ENCODE peak calls at places on chromosomes 13 and 19, in four cellular contexts. D is H1, S is GM12878, E is HepG2. W is an unnamed sample.

GRCh38 chr13:93309886-93310520 is 83.4 kb downstream of the GPC6 start:
- DNase-seq in D (no peak), S (no peak), E (peak), W (no peak)

GRCh38 chr19:1098177-1099051 is 3.2 kb upstream of the POLR2E start:
- DNase-seq in D (no peak), S (no peak), E (peak), W (no peak)

GRCh38 chr19:45076029-45076850 is at the start of gene ZNF296:
- DNase-seq in D (no peak), S (no peak), E (peak), W (peak)

GRCh38 chr13:110323986-110324749 is 17.1 kb downstream of the COL4A2 start:
- DNase-seq in D (no peak), S (no peak), E (no peak), W (no peak)

GRCh38 chr19:19488875-19489690 is 26.3 kb downstream of the TSSK6 start:
- DNase-seq in D (peak), S (peak), E (peak), W (peak)

GRCh38 chr13:47661076-47661475 is 340.0 kb downstream of the SUCLA2 start:
- DNase-seq in D (no peak), S (no peak), E (no peak), W (no peak)

GRCh38 chr13:71464673-71465072 is 402.3 kb downstream of the DACH1 start:
- DNase-seq in D (no peak), S (no peak), E (no peak), W (no peak)

GRCh38 chr13:108003626-108004025 is 211.7 kb downstream of the LIG4 start:
- DNase-seq in D (no peak), S (no peak), E (no peak), W (no peak)

GRCh38 chr19:1408300-1409203 is 1.2 kb downstream of the DAZAP1 start:
- DNase-seq in D (no peak), S (no peak), E (no peak), W (no peak)

GRCh38 chr13:27508802-27509201 is 58.4 kb upstream of the MTIF3 start:
- DNase-seq in D (no peak), S (no peak), E (no peak), W (no peak)

GRCh38 chr13:50955212-50955611 is 45.6 kb downstream of the RNASEH2B start:
- DNase-seq in D (no peak), S (no peak), E (no peak), W (no peak)

GRCh38 chr19:39077323-39077722 is 6.8 kb upstream of the ACP7 start:
- DNase-seq in D (no peak), S (no peak), E (no peak), W (no peak)

GRCh38 chr13:28657784-28658538 is 969 bp upstream of the POMP start:
- DNase-seq in D (no peak), S (peak), E (no peak), W (no peak)

GRCh38 chr13:54210397-54211050 is 1181.9 kb downstream of the OLFM4 start:
- DNase-seq in D (no peak), S (no peak), E (no peak), W (no peak)

GRCh38 chr13:58992478-58993042 is 1171.2 kb downstream of the DIAPH3 start:
- DNase-seq in D (no peak), S (peak), E (no peak), W (no peak)

GRCh38 chr13:50463662-50464061 is 379.8 kb downstream of the DLEU7 start:
- DNase-seq in D (no peak), S (no peak), E (no peak), W (no peak)

GRCh38 chr13:68056816-68057710 is 826.9 kb upstream of the PCDH9 start:
- DNase-seq in D (no peak), S (no peak), E (peak), W (no peak)

GRCh38 chr13:97028441-97029299 is 34.4 kb upstream of the OXGR1 start:
- DNase-seq in D (no peak), S (no peak), E (peak), W (peak)

GRCh38 chr19:16328824-16329482 is 4.3 kb downstream of the KLF2 start:
- DNase-seq in D (no peak), S (no peak), E (no peak), W (no peak)

GRCh38 chr13:68736961-68737360 is 1370.7 kb upstream of the ATXN8OS start:
- DNase-seq in D (no peak), S (no peak), E (no peak), W (no peak)

DNA sequence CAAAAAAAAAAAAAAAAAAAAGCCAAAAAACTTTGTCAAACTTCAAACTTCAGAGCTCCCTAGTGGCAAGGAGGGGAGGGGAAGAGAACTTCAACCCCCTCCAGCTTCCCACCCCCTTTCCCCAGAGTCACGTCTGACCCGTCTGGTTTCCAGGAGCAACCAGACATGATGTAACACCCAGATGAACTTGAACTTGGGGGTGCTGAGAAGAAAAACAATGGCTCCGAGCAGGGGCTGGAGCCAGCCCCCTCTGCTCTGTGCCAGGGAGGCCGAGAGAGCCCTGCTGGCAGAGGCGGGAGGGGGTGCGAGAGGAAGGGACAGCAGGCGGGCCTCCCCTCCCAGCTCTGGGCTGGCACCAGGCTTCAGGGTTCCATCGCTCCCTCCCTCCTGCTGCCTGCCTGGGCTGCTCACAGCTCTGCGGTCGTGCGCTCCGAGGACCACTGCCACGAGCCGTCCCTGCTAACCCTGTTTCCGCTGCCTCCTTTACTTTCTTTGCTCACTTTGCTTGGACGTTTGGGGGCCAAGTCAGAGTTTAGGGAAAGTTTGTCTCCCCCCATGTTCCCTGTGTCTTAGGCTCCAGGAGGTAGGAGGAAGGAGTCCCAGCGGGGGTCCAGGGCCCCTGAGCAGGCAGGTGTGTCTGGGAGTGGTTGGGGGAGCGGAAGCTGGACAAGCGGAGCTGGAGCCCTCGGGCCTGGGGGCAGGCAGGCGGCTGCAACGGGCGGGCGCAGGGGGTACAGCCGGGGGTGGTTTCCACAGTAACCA is 11.1 kb downstream of the LYL1 start:
- DNase-seq in D (no peak), S (no peak), E (no peak), W (no peak)
- TF ChIP-seq SP1 in D (no peak), S (no peak), E (no peak), W (no peak)

GRCh38 chr19:9878511-9879196 is 43.5 kb downstream of the PIN1 start:
- DNase-seq in D (no peak), S (no peak), E (no peak), W (no peak)
- TF ChIP-seq SUZ12 in D (no peak), S (no peak), E (no peak), W (no peak)

DNA sequence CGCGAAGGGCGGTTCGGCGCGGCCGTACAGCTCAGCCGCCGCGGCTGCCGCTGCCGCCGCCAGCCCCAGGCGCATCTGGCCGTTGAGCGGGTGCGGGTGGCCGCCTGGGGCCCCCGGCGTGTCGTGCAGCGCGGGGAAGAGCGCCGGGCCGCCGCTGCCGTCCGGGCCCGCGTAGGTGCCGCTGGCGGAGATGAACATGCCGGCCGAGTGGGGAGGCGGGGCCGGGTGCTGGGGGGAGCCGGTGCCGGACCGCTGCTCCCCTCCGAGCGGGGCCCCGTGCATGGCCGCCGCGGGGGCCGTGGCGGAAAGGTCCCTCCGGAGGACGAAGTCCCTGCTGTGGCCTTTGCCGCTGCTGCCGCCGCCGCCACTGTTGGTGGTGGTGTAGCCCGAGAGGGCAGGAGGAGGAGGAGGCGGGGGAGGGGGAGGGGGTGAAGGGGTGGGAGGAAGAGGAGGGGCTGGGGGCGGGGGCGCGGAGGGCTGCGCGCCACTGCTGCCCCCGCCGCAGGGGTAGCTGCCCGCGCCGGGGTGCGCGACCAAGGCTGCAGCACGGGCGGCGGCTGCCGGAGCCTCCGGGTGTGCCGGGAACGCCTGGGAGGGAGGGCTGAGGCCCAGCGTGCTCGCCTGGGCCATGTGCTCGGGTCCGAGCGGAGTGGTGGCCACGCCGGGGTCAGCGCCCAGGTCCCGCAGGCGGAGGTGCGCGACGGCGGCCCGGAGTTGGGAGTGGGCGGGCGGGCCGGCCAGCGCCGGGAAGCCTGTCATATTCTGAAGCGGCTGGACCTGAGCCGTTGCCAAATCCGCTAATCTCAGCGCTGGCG is 599 bp downstream of the ZIC5 start:
- DNase-seq in D (no peak), S (no peak), E (no peak), W (peak)
- TF ChIP-seq SP1 in D (no peak), S (no peak), E (no peak), W (no peak)

GRCh38 chr19:7421941-7422744 is 66.7 kb downstream of the PEX11G start:
- DNase-seq in D (no peak), S (no peak), E (no peak), W (no peak)
- TF ChIP-seq SUZ12 in D (no peak), S (no peak), E (no peak), W (no peak)

GRCh38 chr13:31027136-31027535 is 94.7 kb downstream of the TEX26 start:
- DNase-seq in D (no peak), S (no peak), E (no peak), W (no peak)

GRCh38 chr13:31031482-31031881 is 99.0 kb downstream of the TEX26 start:
- DNase-seq in D (no peak), S (no peak), E (peak), W (no peak)

GRCh38 chr13:31032574-31033095 is 100.2 kb downstream of the TEX26 start:
- DNase-seq in D (no peak), S (no peak), E (no peak), W (no peak)

DNA sequence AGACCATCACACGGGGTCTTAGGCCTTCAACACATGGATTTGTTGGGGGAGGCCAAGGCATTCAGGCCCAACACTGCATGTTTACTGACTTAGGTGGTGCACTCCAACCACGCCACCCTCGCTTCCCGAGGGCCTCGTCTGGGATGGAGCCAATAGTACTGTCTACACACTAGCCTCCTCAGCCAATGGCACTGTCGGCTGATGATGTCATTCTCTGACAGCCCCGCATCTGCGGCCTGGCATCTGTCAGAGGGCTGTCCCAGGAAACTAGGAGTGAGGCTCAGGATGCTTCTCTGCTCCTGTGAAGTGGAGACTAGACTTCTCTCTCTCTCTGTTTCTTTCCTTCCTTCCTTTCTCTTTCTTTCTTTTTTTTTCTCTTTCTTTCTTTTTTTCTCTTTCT is 96.7 kb downstream of the TEX26 start:
- DNase-seq in D (no peak), S (no peak), E (no peak), W (no peak)
- TF ChIP-seq SP1 in D (no peak), S (no peak), E (no peak), W (no peak)

GRCh38 chr13:33931397-33931987 is 113.5 kb downstream of the RFC3 start:
- DNase-seq in D (no peak), S (peak), E (peak), W (peak)
- TF ChIP-seq SUZ12 in D (no peak), S (no peak), E (no peak), W (no peak)

W was measured in HEK293T.